ENCODE peak calls at places on chromosomes 3 and 15, in five cellular contexts. W is astrocyte of the spinal cord, G is cardiac fibroblast, B is fibroblast of lung, C is left lung. M is an unnamed sample.

GRCh38 chr15:37098468-37099320 is 1.7 kb downstream of the MEIS2 start:
- DNase-seq in C (peak), W (peak), B (no peak), G (peak), M (no peak)

GRCh38 chr3:54188176-54188791 is 65.9 kb downstream of the CACNA2D3 start:
- DNase-seq in B (peak), C (no peak), W (peak), G (peak), M (peak)

GRCh38 chr3:113695818-113696645 is at the start of gene USF3:
- DNase-seq in C (peak), B (peak), G (peak), W (peak), M (peak)

GRCh38 chr3:127629462-127630403 is 748 bp downstream of the PODXL2 start:
- DNase-seq in W (no peak), B (no peak), G (no peak), C (peak), M (no peak)

GRCh38 chr15:66862111-66862815 is 160.2 kb downstream of the SMAD6 start:
- DNase-seq in C (no peak), B (no peak), G (peak), W (no peak), M (no peak)

GRCh38 chr3:69357196-69357595 is 28.7 kb downstream of the FRMD4B start:
- DNase-seq in G (no peak), B (no peak), W (no peak), C (no peak), M (no peak)

GRCh38 chr3:127216415-127217261 is 23.7 kb downstream of the PRR23E start:
- DNase-seq in C (no peak), W (no peak), G (no peak), B (no peak), M (no peak)

GRCh38 chr3:112689385-112689784 is 48.4 kb upstream of the CCDC80 start:
- DNase-seq in W (no peak), B (no peak), C (no peak), G (no peak), M (no peak)

GRCh38 chr15:75028991-75029377 is 5.6 kb downstream of the PPCDC start:
- DNase-seq in G (no peak), W (no peak), C (no peak), B (no peak), M (no peak)

GRCh38 chr3:132804498-132804897 is 82.3 kb upstream of the NPHP3 start:
- DNase-seq in W (peak), G (peak), C (no peak), B (peak), M (peak)

GRCh38 chr3:192902481-192903023 is 15.1 kb downstream of the MB21D2 start:
- DNase-seq in G (no peak), C (no peak), W (no peak), B (no peak), M (no peak)

GRCh38 chr3:23602895-23603443 is 202.8 kb upstream of the UBE2E1 start:
- DNase-seq in W (peak), B (no peak), C (no peak), G (no peak), M (no peak)

GRCh38 chr3:58036287-58037032 is 28.2 kb downstream of the FLNB start:
- DNase-seq in W (no peak), B (no peak), G (no peak), C (no peak), M (no peak)

GRCh38 chr15:52124270-52124878 is 11.8 kb upstream of the BCL2L10 start:
- DNase-seq in C (no peak), W (peak), G (peak), B (peak), M (peak)

GRCh38 chr3:194167480-194167862 is 31.5 kb downstream of the HES1 start:
- DNase-seq in G (no peak), C (no peak), W (no peak), B (no peak), M (no peak)

GRCh38 chr3:83868909-83869567 is 1089.8 kb upstream of the CADM2 start:
- DNase-seq in W (no peak), G (no peak), C (no peak), B (no peak), M (no peak)

GRCh38 chr3:55270976-55271375 is 216.1 kb downstream of the WNT5A start:
- DNase-seq in B (peak), G (no peak), W (peak), C (no peak), M (no peak)

GRCh38 chr3:106750092-106750491 is 627.1 kb upstream of the CCDC54 start:
- DNase-seq in G (no peak), B (no peak), C (no peak), W (no peak), M (no peak)

GRCh38 chr3:15332405-15333098 is at the start of gene SH3BP5:
- DNase-seq in W (peak), G (peak), B (peak), C (peak), M (peak)

GRCh38 chr3:188097786-188098185 is 56.2 kb upstream of the LPP start:
- DNase-seq in G (no peak), C (no peak), W (no peak), B (no peak), M (no peak)

GRCh38 chr15:67126551-67127333 is 61.3 kb downstream of the SMAD3 start:
- DNase-seq in W (no peak), C (no peak), B (peak), G (peak), M (no peak)

GRCh38 chr3:196186661-196187573 is 24.3 kb downstream of the ZDHHC19 start:
- DNase-seq in W (no peak), G (no peak), B (no peak), C (no peak), M (no peak)

GRCh38 chr3:106458952-106459351 is 590.1 kb upstream of the CBLB start:
- DNase-seq in B (no peak), W (no peak), C (no peak), G (no peak), M (no peak)

GRCh38 chr3:53821631-53822068 is 24.6 kb downstream of the CHDH start:
- DNase-seq in G (peak), C (no peak), W (no peak), B (peak), M (no peak)

GRCh38 chr15:48283361-48284157 is 47.7 kb upstream of the DUT start:
- DNase-seq in G (no peak), B (peak), W (peak), C (no peak), M (peak)

GRCh38 chr15:33700695-33701303 is 267.5 kb upstream of the CHRM5 start:
- DNase-seq in C (no peak), G (peak), W (peak), B (peak), M (peak)

GRCh38 chr3:134007819-134008218 is 21.9 kb downstream of the SLCO2A1 start:
- DNase-seq in W (no peak), B (peak), G (no peak), C (no peak), M (no peak)

GRCh38 chr3:133830071-133830470 is 24.5 kb downstream of the SRPRB start:
- DNase-seq in B (no peak), G (no peak), C (no peak), W (no peak), M (no peak)

GRCh38 chr3:171277456-171278406 is 182.5 kb downstream of the TNIK start:
- DNase-seq in C (no peak), G (no peak), B (no peak), W (no peak), M (no peak)

GRCh38 chr3:175477651-175478224 is 618.6 kb downstream of the NAALADL2 start:
- DNase-seq in G (no peak), B (no peak), W (no peak), C (no peak), M (no peak)

GRCh38 chr3:65953301-65953812 is 85.4 kb downstream of the MAGI1 start:
- DNase-seq in B (peak), G (no peak), W (no peak), C (peak), M (no peak)

GRCh38 chr3:137687181-137687880 is 76.8 kb upstream of the SOX14 start:
- DNase-seq in W (no peak), G (no peak), C (no peak), B (no peak), M (no peak)

GRCh38 chr15:73944161-73945099 is 18.2 kb downstream of the LOXL1 start:
- DNase-seq in W (no peak), G (no peak), C (no peak), B (no peak), M (no peak)

GRCh38 chr15:88765212-88765611 is 38.0 kb upstream of the ACAN start:
- DNase-seq in W (no peak), C (no peak), G (no peak), B (no peak), M (no peak)

GRCh38 chr15:88764448-88764847 is 38.8 kb upstream of the ACAN start:
- DNase-seq in C (no peak), G (no peak), W (no peak), B (no peak), M (no peak)

GRCh38 chr15:88769161-88769971 is 33.9 kb upstream of the ACAN start:
- DNase-seq in C (peak), G (peak), B (peak), W (no peak), M (no peak)
- H3K4me3 ChIP-seq in C (no peak), G (no peak), B (no peak), W (no peak), M (no peak)

GRCh38 chr3:48240711-48241491 is at the start of gene ZNF589:
- DNase-seq in C (peak), B (peak), G (peak), W (peak), M (peak)
- TF ChIP-seq CTCF in C (no peak), B (no peak), G (peak), W (peak), M (peak)

DNA sequence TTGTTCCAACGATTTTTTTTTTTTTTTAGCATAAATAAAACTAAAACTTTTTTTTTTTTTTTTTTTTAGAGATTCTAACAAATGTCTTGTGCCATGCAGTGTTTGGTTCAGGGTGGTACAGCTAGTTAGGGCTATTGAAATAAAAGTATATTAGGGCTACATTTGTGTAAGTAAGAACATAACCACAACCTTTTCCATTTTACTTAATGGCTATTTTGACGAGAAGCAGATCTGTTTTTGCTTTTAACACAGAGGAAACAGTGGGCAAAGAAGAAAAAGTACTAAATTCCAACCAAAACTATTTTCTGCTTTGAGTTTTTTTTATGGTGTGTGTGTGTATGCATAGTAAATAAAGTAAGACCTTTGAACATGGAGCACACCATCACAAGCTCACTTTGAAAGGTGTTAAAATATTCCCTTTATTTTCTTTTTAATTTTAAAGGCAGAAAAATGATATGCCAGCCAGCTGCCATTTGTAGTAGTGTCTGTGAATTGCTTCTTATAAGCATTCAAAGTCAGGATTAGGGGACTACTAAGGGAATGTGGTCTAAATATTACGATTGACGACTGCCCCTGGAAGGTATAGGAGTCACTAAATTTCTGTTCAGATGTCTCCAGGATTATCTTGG is 3.0 kb downstream of the RARB start:
- DNase-seq in W (peak), C (no peak), B (no peak), G (peak), M (peak)
- H3K4me3 ChIP-seq in W (peak), C (peak), B (peak), G (peak), M (peak)

GRCh38 chr3:5572168-5572567 is 384.7 kb downstream of the EDEM1 start:
- DNase-seq in C (peak), G (no peak), B (no peak), W (no peak), M (no peak)

GRCh38 chr3:5567113-5567512 is 379.6 kb downstream of the EDEM1 start:
- DNase-seq in G (no peak), W (no peak), B (no peak), C (no peak), M (no peak)

GRCh38 chr3:5565026-5565425 is 377.5 kb downstream of the EDEM1 start:
- DNase-seq in G (no peak), B (no peak), C (no peak), W (no peak), M (no peak)

GRCh38 chr3:5569152-5569551 is 381.6 kb downstream of the EDEM1 start:
- DNase-seq in G (no peak), W (no peak), C (no peak), B (no peak), M (no peak)

GRCh38 chr3:5568451-5568850 is 380.9 kb downstream of the EDEM1 start:
- DNase-seq in C (no peak), G (no peak), W (no peak), B (no peak), M (no peak)
- TF ChIP-seq CTCF in C (no peak), G (no peak), W (no peak), B (no peak), M (no peak)

DNA sequence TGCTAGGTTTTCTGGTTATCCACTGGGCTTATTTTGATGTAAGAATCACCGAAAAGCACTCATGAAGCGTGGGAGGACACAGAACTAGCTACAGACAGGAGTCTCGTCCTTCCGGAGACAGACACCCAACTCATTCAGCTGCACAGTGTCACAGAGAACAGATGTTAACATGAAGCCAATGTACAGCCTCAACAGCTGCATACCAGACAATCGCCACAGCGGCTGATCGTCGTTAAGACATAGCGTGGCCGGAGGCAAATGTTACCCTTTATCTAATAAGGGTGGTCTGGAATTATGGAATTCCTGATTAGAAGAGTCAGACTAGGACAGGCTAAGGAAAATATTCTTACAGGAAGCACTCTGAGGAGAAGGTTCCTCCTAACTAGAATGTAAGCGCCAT is 1.2 kb upstream of the PYGO1 start:
- DNase-seq in C (no peak), W (no peak), G (no peak), B (peak), M (no peak)
- H3K4me3 ChIP-seq in C (peak), W (no peak), G (no peak), B (peak), M (peak)

M was measured in fibroblast of pulmonary artery.